ENCODE peak calls at places on chromosome 13, in nine cellular contexts. One of them, this sample, is unnamed.

GRCh38 chr13:108455320-108455719 is 174.1 kb upstream of the MYO16 start:
- DNase-seq in fibroblast of pulmonary artery: no peak
- DNase-seq in body of pancreas: no peak
- DNase-seq in T-helper 9 cell: no peak
- DNase-seq in activated T-helper 1 cell treated with anti-CD3 and anti-CD28 coated beads, Interleukin-2, amount 50 U/mL, for 16 hours: no peak
- DNase-seq in right cardiac atrium: no peak
- DNase-seq in germinal center: no peak
- DNase-seq in GM04503: no peak
- DNase-seq in posterior cingulate gyrus: no peak
- DNase-seq in this sample: no peak

GRCh38 chr13:49635599-49636433 is 7.5 kb downstream of the ARL11 start:
- DNase-seq in body of pancreas: no peak
- DNase-seq in right cardiac atrium: peak; percentile 19
- DNase-seq in fibroblast of pulmonary artery: peak; percentile 57
- DNase-seq in germinal center: no peak
- DNase-seq in T-helper 9 cell: no peak
- DNase-seq in GM04503: no peak
- DNase-seq in activated T-helper 1 cell treated with anti-CD3 and anti-CD28 coated beads, Interleukin-2, amount 50 U/mL, for 16 hours: no peak
- DNase-seq in posterior cingulate gyrus: no peak
- DNase-seq in this sample: peak; percentile 72

GRCh38 chr13:89688908-89689307 is 1658.6 kb upstream of the MIR17HG start:
- DNase-seq in T-helper 9 cell: no peak
- DNase-seq in body of pancreas: no peak
- DNase-seq in activated T-helper 1 cell treated with anti-CD3 and anti-CD28 coated beads, Interleukin-2, amount 50 U/mL, for 16 hours: no peak
- DNase-seq in posterior cingulate gyrus: peak; percentile 64
- DNase-seq in germinal center: no peak
- DNase-seq in right cardiac atrium: no peak
- DNase-seq in GM04503: no peak
- DNase-seq in fibroblast of pulmonary artery: peak; percentile 11
- DNase-seq in this sample: no peak

GRCh38 chr13:48655291-48655690 is 1.6 kb downstream of the CYSLTR2 start:
- DNase-seq in posterior cingulate gyrus: no peak
- DNase-seq in right cardiac atrium: no peak
- DNase-seq in activated T-helper 1 cell treated with anti-CD3 and anti-CD28 coated beads, Interleukin-2, amount 50 U/mL, for 16 hours: no peak
- DNase-seq in T-helper 9 cell: no peak
- DNase-seq in germinal center: no peak
- DNase-seq in GM04503: no peak
- DNase-seq in body of pancreas: no peak
- DNase-seq in fibroblast of pulmonary artery: no peak
- DNase-seq in this sample: no peak

GRCh38 chr13:73938375-73939070 is 195.7 kb downstream of the KLF12 start:
- DNase-seq in activated T-helper 1 cell treated with anti-CD3 and anti-CD28 coated beads, Interleukin-2, amount 50 U/mL, for 16 hours: no peak
- DNase-seq in germinal center: no peak
- DNase-seq in body of pancreas: no peak
- DNase-seq in fibroblast of pulmonary artery: peak; percentile 83
- DNase-seq in right cardiac atrium: no peak
- DNase-seq in GM04503: peak; percentile 58
- DNase-seq in posterior cingulate gyrus: no peak
- DNase-seq in T-helper 9 cell: no peak
- DNase-seq in this sample: no peak

GRCh38 chr13:77779461-77780272 is 82.2 kb downstream of the SLAIN1 start:
- DNase-seq in fibroblast of pulmonary artery: peak; percentile 91
- DNase-seq in right cardiac atrium: no peak
- DNase-seq in GM04503: no peak
- DNase-seq in T-helper 9 cell: no peak
- DNase-seq in germinal center: peak; percentile 15
- DNase-seq in posterior cingulate gyrus: no peak
- DNase-seq in activated T-helper 1 cell treated with anti-CD3 and anti-CD28 coated beads, Interleukin-2, amount 50 U/mL, for 16 hours: no peak
- DNase-seq in body of pancreas: peak; percentile 26
- DNase-seq in this sample: peak; percentile 38

GRCh38 chr13:55199132-55199531 is 1941.6 kb upstream of the PRR20A start:
- DNase-seq in fibroblast of pulmonary artery: no peak
- DNase-seq in posterior cingulate gyrus: no peak
- DNase-seq in body of pancreas: no peak
- DNase-seq in germinal center: no peak
- DNase-seq in right cardiac atrium: no peak
- DNase-seq in activated T-helper 1 cell treated with anti-CD3 and anti-CD28 coated beads, Interleukin-2, amount 50 U/mL, for 16 hours: no peak
- DNase-seq in T-helper 9 cell: no peak
- DNase-seq in GM04503: no peak
- DNase-seq in this sample: no peak

GRCh38 chr13:71865858-71866172 is 1.2 kb downstream of the DACH1 start:
- DNase-seq in fibroblast of pulmonary artery: no peak
- DNase-seq in body of pancreas: no peak
- DNase-seq in GM04503: no peak
- DNase-seq in right cardiac atrium: no peak
- DNase-seq in germinal center: no peak
- DNase-seq in posterior cingulate gyrus: no peak
- DNase-seq in T-helper 9 cell: no peak
- DNase-seq in activated T-helper 1 cell treated with anti-CD3 and anti-CD28 coated beads, Interleukin-2, amount 50 U/mL, for 16 hours: no peak
- DNase-seq in this sample: no peak

GRCh38 chr13:25687622-25688225 is 315.9 kb downstream of the ATP8A2 start:
- DNase-seq in germinal center: no peak
- DNase-seq in activated T-helper 1 cell treated with anti-CD3 and anti-CD28 coated beads, Interleukin-2, amount 50 U/mL, for 16 hours: no peak
- DNase-seq in posterior cingulate gyrus: no peak
- DNase-seq in T-helper 9 cell: no peak
- DNase-seq in right cardiac atrium: peak; percentile 16
- DNase-seq in body of pancreas: no peak
- DNase-seq in fibroblast of pulmonary artery: peak; percentile 1
- DNase-seq in GM04503: no peak
- DNase-seq in this sample: no peak

GRCh38 chr13:42740753-42741152 is 40.6 kb upstream of the FAM216B start:
- DNase-seq in body of pancreas: peak; percentile 52
- DNase-seq in GM04503: no peak
- DNase-seq in T-helper 9 cell: no peak
- DNase-seq in activated T-helper 1 cell treated with anti-CD3 and anti-CD28 coated beads, Interleukin-2, amount 50 U/mL, for 16 hours: no peak
- DNase-seq in fibroblast of pulmonary artery: peak; percentile 39
- DNase-seq in posterior cingulate gyrus: peak; percentile 31
- DNase-seq in germinal center: no peak
- DNase-seq in right cardiac atrium: peak; percentile 63
- DNase-seq in this sample: no peak

GRCh38 chr13:50203256-50204083 is 188.2 kb downstream of the KCNRG start:
- DNase-seq in right cardiac atrium: no peak
- DNase-seq in body of pancreas: no peak
- DNase-seq in posterior cingulate gyrus: no peak
- DNase-seq in activated T-helper 1 cell treated with anti-CD3 and anti-CD28 coated beads, Interleukin-2, amount 50 U/mL, for 16 hours: no peak
- DNase-seq in germinal center: no peak
- DNase-seq in fibroblast of pulmonary artery: no peak
- DNase-seq in GM04503: no peak
- DNase-seq in T-helper 9 cell: no peak
- DNase-seq in this sample: no peak

GRCh38 chr13:42215578-42216421 is 56.2 kb upstream of the AKAP11 start:
- DNase-seq in right cardiac atrium: no peak
- DNase-seq in GM04503: no peak
- DNase-seq in fibroblast of pulmonary artery: peak; percentile 65
- DNase-seq in posterior cingulate gyrus: no peak
- DNase-seq in activated T-helper 1 cell treated with anti-CD3 and anti-CD28 coated beads, Interleukin-2, amount 50 U/mL, for 16 hours: no peak
- DNase-seq in T-helper 9 cell: no peak
- DNase-seq in body of pancreas: peak; percentile 12
- DNase-seq in germinal center: peak; percentile 11
- DNase-seq in this sample: no peak

GRCh38 chr13:27928353-27928804 is 8.6 kb downstream of the PDX1 start:
- DNase-seq in activated T-helper 1 cell treated with anti-CD3 and anti-CD28 coated beads, Interleukin-2, amount 50 U/mL, for 16 hours: no peak
- DNase-seq in T-helper 9 cell: no peak
- DNase-seq in GM04503: no peak
- DNase-seq in right cardiac atrium: no peak
- DNase-seq in posterior cingulate gyrus: no peak
- DNase-seq in fibroblast of pulmonary artery: no peak
- DNase-seq in germinal center: no peak
- DNase-seq in body of pancreas: no peak
- DNase-seq in this sample: no peak

GRCh38 chr13:48010698-48011097 is 9.6 kb upstream of the SUCLA2 start:
- DNase-seq in T-helper 9 cell: no peak
- DNase-seq in GM04503: no peak
- DNase-seq in posterior cingulate gyrus: no peak
- DNase-seq in fibroblast of pulmonary artery: no peak
- DNase-seq in activated T-helper 1 cell treated with anti-CD3 and anti-CD28 coated beads, Interleukin-2, amount 50 U/mL, for 16 hours: no peak
- DNase-seq in right cardiac atrium: no peak
- DNase-seq in body of pancreas: no peak
- DNase-seq in germinal center: no peak
- DNase-seq in this sample: no peak

GRCh38 chr13:47168086-47168485 is 271.2 kb upstream of the HTR2A start:
- DNase-seq in body of pancreas: no peak
- DNase-seq in posterior cingulate gyrus: no peak
- DNase-seq in GM04503: no peak
- DNase-seq in right cardiac atrium: no peak
- DNase-seq in activated T-helper 1 cell treated with anti-CD3 and anti-CD28 coated beads, Interleukin-2, amount 50 U/mL, for 16 hours: no peak
- DNase-seq in T-helper 9 cell: no peak
- DNase-seq in germinal center: no peak
- DNase-seq in fibroblast of pulmonary artery: peak; percentile 68
- DNase-seq in this sample: no peak

GRCh38 chr13:39875583-39875982 is 220.1 kb downstream of the COG6 start:
- DNase-seq in activated T-helper 1 cell treated with anti-CD3 and anti-CD28 coated beads, Interleukin-2, amount 50 U/mL, for 16 hours: no peak
- DNase-seq in germinal center: no peak
- DNase-seq in fibroblast of pulmonary artery: peak; percentile 12
- DNase-seq in GM04503: no peak
- DNase-seq in T-helper 9 cell: no peak
- DNase-seq in right cardiac atrium: peak; percentile 20
- DNase-seq in body of pancreas: no peak
- DNase-seq in posterior cingulate gyrus: no peak
- DNase-seq in this sample: no peak

GRCh38 chr13:108560092-108560491 is 69.3 kb upstream of the MYO16 start:
- DNase-seq in T-helper 9 cell: no peak
- DNase-seq in right cardiac atrium: no peak
- DNase-seq in body of pancreas: no peak
- DNase-seq in germinal center: no peak
- DNase-seq in fibroblast of pulmonary artery: no peak
- DNase-seq in activated T-helper 1 cell treated with anti-CD3 and anti-CD28 coated beads, Interleukin-2, amount 50 U/mL, for 16 hours: no peak
- DNase-seq in posterior cingulate gyrus: no peak
- DNase-seq in GM04503: no peak
- DNase-seq in this sample: no peak

GRCh38 chr13:24699541-24699940 is 19.3 kb downstream of the ATP12A start:
- DNase-seq in T-helper 9 cell: no peak
- DNase-seq in right cardiac atrium: no peak
- DNase-seq in fibroblast of pulmonary artery: no peak
- DNase-seq in GM04503: no peak
- DNase-seq in activated T-helper 1 cell treated with anti-CD3 and anti-CD28 coated beads, Interleukin-2, amount 50 U/mL, for 16 hours: no peak
- DNase-seq in posterior cingulate gyrus: no peak
- DNase-seq in body of pancreas: no peak
- DNase-seq in germinal center: no peak
- DNase-seq in this sample: no peak

GRCh38 chr13:99386911-99387788 is 80.0 kb upstream of the GPR183 start:
- DNase-seq in right cardiac atrium: peak; percentile 37
- DNase-seq in posterior cingulate gyrus: no peak
- DNase-seq in body of pancreas: peak; percentile 30
- DNase-seq in GM04503: no peak
- DNase-seq in germinal center: peak; percentile 71
- DNase-seq in fibroblast of pulmonary artery: peak; percentile 22
- DNase-seq in T-helper 9 cell: peak; percentile 85
- DNase-seq in activated T-helper 1 cell treated with anti-CD3 and anti-CD28 coated beads, Interleukin-2, amount 50 U/mL, for 16 hours: peak; percentile 81
- DNase-seq in this sample: peak; percentile 71

GRCh38 chr13:20425819-20426219 is 99.8 kb downstream of the CRYL1 start:
- DNase-seq in fibroblast of pulmonary artery: no peak
- DNase-seq in right cardiac atrium: no peak
- DNase-seq in GM04503: no peak
- DNase-seq in posterior cingulate gyrus: no peak
- DNase-seq in germinal center: no peak
- DNase-seq in activated T-helper 1 cell treated with anti-CD3 and anti-CD28 coated beads, Interleukin-2, amount 50 U/mL, for 16 hours: no peak
- DNase-seq in body of pancreas: no peak
- DNase-seq in T-helper 9 cell: no peak
- DNase-seq in this sample: no peak

GRCh38 chr13:46374710-46375109 is 12.3 kb downstream of the RUBCNL start:
- DNase-seq in T-helper 9 cell: no peak
- DNase-seq in GM04503: no peak
- DNase-seq in germinal center: peak; percentile 56
- DNase-seq in posterior cingulate gyrus: no peak
- DNase-seq in right cardiac atrium: no peak
- DNase-seq in activated T-helper 1 cell treated with anti-CD3 and anti-CD28 coated beads, Interleukin-2, amount 50 U/mL, for 16 hours: no peak
- DNase-seq in body of pancreas: no peak
- DNase-seq in fibroblast of pulmonary artery: no peak
- DNase-seq in this sample: no peak

GRCh38 chr13:113585828-113586355 is 1.3 kb downstream of the TFDP1 start:
- DNase-seq in posterior cingulate gyrus: no peak
- DNase-seq in body of pancreas: no peak
- DNase-seq in germinal center: no peak
- DNase-seq in activated T-helper 1 cell treated with anti-CD3 and anti-CD28 coated beads, Interleukin-2, amount 50 U/mL, for 16 hours: no peak
- DNase-seq in fibroblast of pulmonary artery: no peak
- DNase-seq in right cardiac atrium: no peak
- DNase-seq in GM04503: no peak
- DNase-seq in T-helper 9 cell: no peak
- DNase-seq in this sample: no peak

GRCh38 chr13:33090755-33091454 is 74.7 kb downstream of the KL start:
- DNase-seq in T-helper 9 cell: no peak
- DNase-seq in fibroblast of pulmonary artery: no peak
- DNase-seq in activated T-helper 1 cell treated with anti-CD3 and anti-CD28 coated beads, Interleukin-2, amount 50 U/mL, for 16 hours: no peak
- DNase-seq in right cardiac atrium: no peak
- DNase-seq in GM04503: no peak
- DNase-seq in body of pancreas: no peak
- DNase-seq in posterior cingulate gyrus: no peak
- DNase-seq in germinal center: no peak
- DNase-seq in this sample: no peak

GRCh38 chr13:49113526-49114286 is 106.4 kb upstream of the MLNR start:
- DNase-seq in activated T-helper 1 cell treated with anti-CD3 and anti-CD28 coated beads, Interleukin-2, amount 50 U/mL, for 16 hours: no peak
- DNase-seq in posterior cingulate gyrus: no peak
- DNase-seq in T-helper 9 cell: no peak
- DNase-seq in GM04503: no peak
- DNase-seq in germinal center: no peak
- DNase-seq in fibroblast of pulmonary artery: peak; percentile 79
- DNase-seq in right cardiac atrium: no peak
- DNase-seq in body of pancreas: no peak
- DNase-seq in this sample: no peak

GRCh38 chr13:39263033-39263432 is 224.8 kb downstream of the NHLRC3 start:
- DNase-seq in activated T-helper 1 cell treated with anti-CD3 and anti-CD28 coated beads, Interleukin-2, amount 50 U/mL, for 16 hours: no peak
- DNase-seq in germinal center: peak; percentile 54
- DNase-seq in GM04503: no peak
- DNase-seq in posterior cingulate gyrus: peak; percentile 49
- DNase-seq in fibroblast of pulmonary artery: peak; percentile 52
- DNase-seq in T-helper 9 cell: no peak
- DNase-seq in body of pancreas: peak; percentile 36
- DNase-seq in right cardiac atrium: no peak
- DNase-seq in this sample: no peak

GRCh38 chr13:27334774-27335490 is 64.3 kb downstream of the RASL11A start:
- DNase-seq in GM04503: no peak
- DNase-seq in fibroblast of pulmonary artery: no peak
- DNase-seq in activated T-helper 1 cell treated with anti-CD3 and anti-CD28 coated beads, Interleukin-2, amount 50 U/mL, for 16 hours: no peak
- DNase-seq in right cardiac atrium: no peak
- DNase-seq in body of pancreas: no peak
- DNase-seq in posterior cingulate gyrus: no peak
- DNase-seq in T-helper 9 cell: no peak
- DNase-seq in germinal center: no peak
- DNase-seq in this sample: no peak

GRCh38 chr13:106156468-106156867 is 379.0 kb downstream of the EFNB2 start:
- DNase-seq in activated T-helper 1 cell treated with anti-CD3 and anti-CD28 coated beads, Interleukin-2, amount 50 U/mL, for 16 hours: no peak
- DNase-seq in T-helper 9 cell: no peak
- DNase-seq in GM04503: peak; percentile 94
- DNase-seq in body of pancreas: no peak
- DNase-seq in germinal center: no peak
- DNase-seq in posterior cingulate gyrus: no peak
- DNase-seq in fibroblast of pulmonary artery: peak; percentile 96
- DNase-seq in right cardiac atrium: no peak
- DNase-seq in this sample: no peak

GRCh38 chr13:29933401-29933800 is 83.0 kb upstream of the UBL3 start:
- DNase-seq in right cardiac atrium: no peak
- DNase-seq in fibroblast of pulmonary artery: no peak
- DNase-seq in germinal center: no peak
- DNase-seq in GM04503: no peak
- DNase-seq in activated T-helper 1 cell treated with anti-CD3 and anti-CD28 coated beads, Interleukin-2, amount 50 U/mL, for 16 hours: no peak
- DNase-seq in T-helper 9 cell: no peak
- DNase-seq in body of pancreas: no peak
- DNase-seq in posterior cingulate gyrus: no peak
- DNase-seq in this sample: no peak

GRCh38 chr13:41696163-41697003 is 239.0 kb downstream of the RGCC start:
- DNase-seq in activated T-helper 1 cell treated with anti-CD3 and anti-CD28 coated beads, Interleukin-2, amount 50 U/mL, for 16 hours: no peak
- DNase-seq in posterior cingulate gyrus: no peak
- DNase-seq in right cardiac atrium: no peak
- DNase-seq in body of pancreas: no peak
- DNase-seq in germinal center: no peak
- DNase-seq in T-helper 9 cell: no peak
- DNase-seq in GM04503: no peak
- DNase-seq in fibroblast of pulmonary artery: peak; percentile 76
- DNase-seq in this sample: no peak

GRCh38 chr13:47117268-47117667 is 220.4 kb upstream of the HTR2A start:
- DNase-seq in T-helper 9 cell: no peak
- DNase-seq in GM04503: peak; percentile 34
- DNase-seq in right cardiac atrium: no peak
- DNase-seq in activated T-helper 1 cell treated with anti-CD3 and anti-CD28 coated beads, Interleukin-2, amount 50 U/mL, for 16 hours: no peak
- DNase-seq in fibroblast of pulmonary artery: peak; percentile 67
- DNase-seq in germinal center: no peak
- DNase-seq in body of pancreas: no peak
- DNase-seq in posterior cingulate gyrus: no peak
- DNase-seq in this sample: no peak

GRCh38 chr13:43546260-43546659 is 240.5 kb downstream of the ENOX1 start:
- DNase-seq in posterior cingulate gyrus: no peak
- DNase-seq in T-helper 9 cell: no peak
- DNase-seq in GM04503: no peak
- DNase-seq in right cardiac atrium: peak; percentile 54
- DNase-seq in activated T-helper 1 cell treated with anti-CD3 and anti-CD28 coated beads, Interleukin-2, amount 50 U/mL, for 16 hours: no peak
- DNase-seq in body of pancreas: no peak
- DNase-seq in germinal center: no peak
- DNase-seq in fibroblast of pulmonary artery: peak; percentile 29
- DNase-seq in this sample: no peak

This sample was measured in immature natural killer cell.